ENCODE peak calls at places on chromosomes 7 and 10, in four cellular contexts. Q is activated B cell treated with CpG ODN at 0.5 μM for 24 hours, I is Caco-2, B is IMR-90. K is an unnamed sample.
A peak's percentile ranks its signal among the peaks of the same experiment; 100 is the strongest.

GRCh38 chr7:50474382-50475155 is 24.4 kb upstream of the FIGNL1 start:
- DNase-seq in Q (no peak), I (no peak), B (no peak), K (no peak)

GRCh38 chr7:130937016-130937415 is 203.0 kb upstream of the KLF14 start:
- DNase-seq in B (no peak), Q (no peak), I (no peak), K (no peak)

GRCh38 chr7:73560035-73560835 is 2.7 kb upstream of the BCL7B start:
- DNase-seq in I (no peak), Q (no peak), B (peak; percentile 91), K (no peak)

GRCh38 chr7:18459846-18460245 is 35.7 kb upstream of the HDAC9 start:
- DNase-seq in Q (no peak), B (no peak), I (no peak), K (no peak)

GRCh38 chr10:69086131-69086530 is 1.8 kb upstream of the SRGN start:
- DNase-seq in I (no peak), B (no peak), Q (no peak), K (no peak)

GRCh38 chr7:4715385-4715770 is 33.3 kb downstream of the FOXK1 start:
- DNase-seq in Q (no peak), B (peak; percentile 88), I (no peak), K (peak; percentile 84)

GRCh38 chr10:17548162-17548561 is 69.0 kb downstream of the HACD1 start:
- DNase-seq in B (no peak), I (no peak), Q (no peak), K (no peak)

GRCh38 chr7:44486693-44487092 is 3.8 kb downstream of the NUDCD3 start:
- DNase-seq in Q (no peak), B (peak; percentile 49), I (no peak), K (no peak)

GRCh38 chr10:105615986-105616385 is 974.9 kb downstream of the SORCS3 start:
- DNase-seq in I (no peak), B (no peak), Q (no peak), K (no peak)

GRCh38 chr7:111763221-111763791 is 201.0 kb upstream of the IMMP2L start:
- DNase-seq in B (peak; percentile 71), Q (no peak), I (no peak), K (no peak)

GRCh38 chr10:72435570-72435969 is 80.9 kb upstream of the DNAJB12 start:
- DNase-seq in Q (no peak), I (no peak), B (no peak), K (no peak)

GRCh38 chr7:25861704-25862253 is 290.2 kb upstream of the NFE2L3 start:
- DNase-seq in Q (no peak), B (no peak), I (no peak), K (no peak)

GRCh38 chr10:13930123-13930522 is 343.4 kb downstream of the PRPF18 start:
- DNase-seq in Q (no peak), B (no peak), I (no peak), K (no peak)

GRCh38 chr10:5903563-5903962 is 13.5 kb downstream of the FBH1 start:
- DNase-seq in Q (no peak), I (no peak), B (no peak), K (no peak)

GRCh38 chr10:69576334-69577011 is 3.3 kb upstream of the NEUROG3 start:
- DNase-seq in I (no peak), Q (no peak), B (no peak), K (no peak)

GRCh38 chr7:13062596-13062995 is 375.2 kb downstream of the ARL4A start:
- DNase-seq in B (no peak), I (no peak), Q (no peak), K (no peak)

GRCh38 chr10:23717913-23718312 is 279.0 kb downstream of the OTUD1 start:
- DNase-seq in Q (no peak), B (no peak), I (no peak), K (no peak)

GRCh38 chr10:43307306-43307705 is 40.4 kb upstream of the RASGEF1A start:
- DNase-seq in Q (no peak), B (no peak), I (no peak), K (no peak)

GRCh38 chr7:15751191-15751701 is 64.8 kb upstream of the MEOX2 start:
- DNase-seq in Q (no peak), I (no peak), B (no peak), K (no peak)

GRCh38 chr10:45040921-45041320 is 40.2 kb downstream of the ZNF22 start:
- DNase-seq in B (peak; percentile 7), Q (no peak), I (no peak), K (no peak)

GRCh38 chr10:35636942-35637341 is 5.2 kb downstream of the FZD8 start:
- DNase-seq in B (no peak), I (no peak), Q (no peak), K (no peak)

GRCh38 chr10:131775833-131776232 is 125.0 kb upstream of the PPP2R2D start:
- DNase-seq in I (no peak), B (no peak), Q (no peak), K (no peak)

GRCh38 chr7:26326211-26326610 is 34.5 kb downstream of the SNX10 start:
- DNase-seq in B (no peak), I (no peak), Q (no peak), K (no peak)

GRCh38 chr10:96673318-96674099 is 46.8 kb downstream of the PIK3AP1 start:
- DNase-seq in Q (peak; percentile 39), B (peak; percentile 63), I (peak; percentile 87), K (peak; percentile 87)

GRCh38 chr7:100897111-100897608 is 1.5 kb upstream of the ACHE start:
- DNase-seq in Q (peak; percentile 67), I (no peak), B (no peak), K (no peak)

GRCh38 chr10:49023752-49024151 is 84.1 kb upstream of the LRRC18 start:
- DNase-seq in Q (no peak), I (no peak), B (peak; percentile 30), K (no peak)

GRCh38 chr10:92760609-92761008 is 70.9 kb downstream of the HHEX start:
- DNase-seq in I (no peak), Q (no peak), B (peak; percentile 82), K (no peak)

GRCh38 chr7:156919132-156919713 is 26.2 kb upstream of the LMBR1 start:
- DNase-seq in I (no peak), Q (no peak), B (no peak), K (no peak)

GRCh38 chr10:31129261-31129660 is 97.6 kb upstream of the ZNF438 start:
- DNase-seq in Q (no peak), I (no peak), B (peak; percentile 96), K (no peak)

GRCh38 chr10:114706458-114707055 is 48.5 kb upstream of the ABLIM1 start:
- DNase-seq in I (no peak), B (no peak), Q (no peak), K (no peak)

GRCh38 chr10:114708084-114708483 is 50.0 kb upstream of the ABLIM1 start:
- DNase-seq in B (no peak), Q (no peak), I (no peak), K (no peak)

GRCh38 chr10:114709966-114710365 is 51.9 kb upstream of the ABLIM1 start:
- DNase-seq in B (peak; percentile 60), Q (no peak), I (no peak), K (no peak)

GRCh38 chr10:114711487-114712250 is 53.6 kb upstream of the ABLIM1 start:
- DNase-seq in Q (no peak), I (no peak), B (no peak), K (no peak)

DNA sequence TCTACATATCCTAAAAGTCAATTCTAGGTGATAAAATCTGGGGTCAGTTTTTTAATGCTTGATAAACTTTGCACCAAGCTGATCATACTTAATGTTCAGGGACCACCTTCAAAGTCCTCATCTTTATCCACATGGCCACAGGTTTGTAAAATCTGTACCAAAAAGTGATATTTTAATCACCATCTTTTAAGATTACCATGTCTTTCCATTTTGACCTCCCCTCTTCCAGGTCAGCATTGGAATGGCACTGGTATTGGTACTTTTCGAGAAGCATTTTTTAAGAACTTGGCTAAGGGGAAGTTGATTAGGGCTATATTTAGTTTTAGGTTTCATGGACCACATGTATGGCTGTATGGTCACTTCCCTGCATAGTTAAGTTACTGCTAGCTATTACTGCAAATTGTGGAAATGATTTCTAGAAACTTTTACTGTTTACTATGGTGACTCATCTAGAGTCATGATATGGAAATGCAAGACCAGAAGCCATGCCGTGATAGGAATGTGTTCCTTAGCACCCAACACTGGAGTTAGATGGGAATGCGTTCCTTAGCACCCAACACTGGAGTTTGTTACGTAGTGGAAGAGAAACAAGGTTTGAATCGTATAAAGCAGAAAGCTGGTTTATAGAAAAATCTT is 50.8 kb upstream of the ABLIM1 start:
- DNase-seq in I (no peak), Q (no peak), B (peak; percentile 89), K (no peak)
- TF ChIP-seq CTCF in I (no peak), Q (no peak), B (no peak), K (no peak)

DNA sequence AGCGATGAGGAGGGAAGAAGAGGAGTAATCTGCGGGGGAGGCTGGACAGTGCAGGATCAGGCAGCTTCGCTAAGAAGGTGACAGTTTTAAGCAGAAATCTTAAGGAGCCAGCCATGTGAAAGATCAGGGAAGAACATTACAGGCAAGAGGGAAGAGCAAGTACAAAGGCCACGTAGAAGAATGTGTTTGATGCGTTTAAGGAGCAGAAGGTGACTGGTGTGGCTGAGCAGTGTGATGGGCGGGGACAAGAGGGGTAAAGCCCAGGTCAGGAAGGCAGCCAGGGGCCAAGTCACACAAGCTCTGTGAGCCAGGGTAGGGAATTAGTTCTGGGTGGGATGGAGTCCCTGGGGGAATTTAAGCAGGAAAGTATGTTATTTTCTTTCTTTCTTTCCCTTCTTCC is 166.9 kb downstream of the SH3PXD2A start:
- DNase-seq in B (no peak), Q (no peak), I (peak; percentile 83), K (no peak)
- TF ChIP-seq CTCF in B (no peak), Q (no peak), I (no peak), K (no peak)

DNA sequence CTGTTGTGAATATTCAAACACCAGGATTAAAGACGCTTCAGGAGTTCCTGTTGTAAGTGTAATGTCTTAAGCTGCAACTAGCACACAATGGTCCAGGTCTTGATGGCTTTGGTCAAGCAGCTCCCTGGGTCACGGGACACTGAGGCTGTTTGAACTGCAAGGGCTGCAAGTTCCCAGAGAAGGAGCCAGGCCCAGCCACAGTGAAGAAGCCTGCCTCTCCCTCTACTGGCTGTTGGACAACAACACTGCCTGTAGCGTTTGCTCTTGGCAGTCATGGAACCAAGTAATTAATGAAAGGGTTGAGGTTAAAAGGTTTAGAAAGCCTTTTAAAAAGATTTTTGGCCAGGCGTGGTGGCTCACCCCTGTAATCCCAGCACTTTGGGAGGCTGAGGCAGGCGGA is 31.9 kb upstream of the GUSB start:
- DNase-seq in I (peak; percentile 76), B (peak; percentile 62), Q (no peak), K (no peak)
- TF ChIP-seq CTCF in I (no peak), B (peak; percentile 69), Q (no peak), K (no peak)

DNA sequence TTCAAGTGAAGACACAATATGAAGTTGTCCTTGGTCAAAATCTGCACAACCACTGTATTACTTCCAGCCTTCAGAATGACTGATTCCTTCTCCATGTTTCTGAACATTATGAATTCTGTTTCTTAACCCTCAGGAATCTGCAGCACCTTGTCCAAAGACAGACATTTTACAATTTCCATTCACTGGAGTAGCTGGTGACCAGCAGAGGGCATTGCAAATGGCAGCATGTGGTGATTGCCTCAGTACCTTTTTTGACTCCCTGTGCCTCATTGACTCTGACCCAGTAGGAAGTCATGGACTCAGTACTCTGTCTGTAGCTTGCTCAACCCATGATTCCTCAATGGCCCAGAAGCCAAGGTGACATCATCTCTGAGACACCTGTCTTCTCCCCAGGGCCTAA is 879 bp upstream of the VPS41 start:
- DNase-seq in Q (no peak), B (no peak), I (no peak), K (no peak)
- TF ChIP-seq CTCF in Q (no peak), B (no peak), I (no peak), K (no peak)

GRCh38 chr7:906776-907157 is 30.4 kb downstream of the GET4 start:
- DNase-seq in B (no peak), I (no peak), Q (no peak), K (no peak)
- TF ChIP-seq CTCF in B (no peak), I (no peak), Q (no peak), K (no peak)